ENCODE peak calls at places on chromosomes 16 and 17, in six cellular contexts. One of them, this sample, is unnamed.
A peak's percentile ranks its signal among the peaks of the same experiment; 100 is the strongest.

GRCh38 chr16:50942143-50942542 is 200.3 kb downstream of the CYLD start:
- DNase-seq in upper lobe of right lung: no peak
- DNase-seq in fibroblast of lung: no peak
- DNase-seq in left lung: no peak
- DNase-seq in epithelial cell of esophagus: no peak
- DNase-seq in Caco-2: no peak
- DNase-seq in this sample: no peak

GRCh38 chr16:88287219-88287618 is 95.5 kb upstream of the ZNF469 start:
- DNase-seq in fibroblast of lung: peak; percentile 19
- DNase-seq in epithelial cell of esophagus: no peak
- DNase-seq in left lung: no peak
- DNase-seq in upper lobe of right lung: no peak
- DNase-seq in Caco-2: no peak
- DNase-seq in this sample: no peak

GRCh38 chr16:84514874-84515835 is 10.7 kb upstream of the MEAK7 start:
- DNase-seq in upper lobe of right lung: peak; percentile 76
- DNase-seq in Caco-2: peak; percentile 89
- DNase-seq in left lung: peak; percentile 72
- DNase-seq in epithelial cell of esophagus: no peak
- DNase-seq in fibroblast of lung: no peak
- DNase-seq in this sample: no peak

GRCh38 chr16:56985288-56985961 is 3.9 kb upstream of the NLRC5 start:
- DNase-seq in upper lobe of right lung: no peak
- DNase-seq in fibroblast of lung: peak; percentile 88
- DNase-seq in epithelial cell of esophagus: peak; percentile 91
- DNase-seq in left lung: peak; percentile 71
- DNase-seq in Caco-2: no peak
- DNase-seq in this sample: peak; percentile 35

GRCh38 chr17:21039839-21040575 is 2.8 kb downstream of the USP22 start:
- DNase-seq in left lung: no peak
- DNase-seq in upper lobe of right lung: no peak
- DNase-seq in Caco-2: no peak
- DNase-seq in epithelial cell of esophagus: peak; percentile 76
- DNase-seq in fibroblast of lung: peak; percentile 48
- DNase-seq in this sample: peak; percentile 50

GRCh38 chr17:58968662-58969061 is 138.0 kb downstream of the TRIM37 start:
- DNase-seq in upper lobe of right lung: no peak
- DNase-seq in Caco-2: no peak
- DNase-seq in fibroblast of lung: no peak
- DNase-seq in left lung: no peak
- DNase-seq in epithelial cell of esophagus: no peak
- DNase-seq in this sample: no peak

GRCh38 chr17:60729854-60730253 is 52.2 kb downstream of the BCAS3 start:
- DNase-seq in epithelial cell of esophagus: peak; percentile 62
- DNase-seq in left lung: no peak
- DNase-seq in Caco-2: peak; percentile 67
- DNase-seq in upper lobe of right lung: no peak
- DNase-seq in fibroblast of lung: peak; percentile 20
- DNase-seq in this sample: no peak

GRCh38 chr16:79295746-79296145 is 304.8 kb downstream of the MAF start:
- DNase-seq in Caco-2: no peak
- DNase-seq in left lung: no peak
- DNase-seq in upper lobe of right lung: no peak
- DNase-seq in epithelial cell of esophagus: no peak
- DNase-seq in fibroblast of lung: no peak
- DNase-seq in this sample: no peak

GRCh38 chr16:23408242-23409201 is 44.5 kb downstream of the COG7 start:
- DNase-seq in upper lobe of right lung: no peak
- DNase-seq in epithelial cell of esophagus: peak; percentile 59
- DNase-seq in fibroblast of lung: peak; percentile 76
- DNase-seq in Caco-2: no peak
- DNase-seq in left lung: no peak
- DNase-seq in this sample: no peak

GRCh38 chr16:47873434-47873833 is 282.4 kb downstream of the ABCC12 start:
- DNase-seq in left lung: no peak
- DNase-seq in Caco-2: no peak
- DNase-seq in epithelial cell of esophagus: no peak
- DNase-seq in upper lobe of right lung: no peak
- DNase-seq in fibroblast of lung: no peak
- DNase-seq in this sample: no peak

GRCh38 chr17:51500454-51500853 is 240.1 kb downstream of the UTP18 start:
- DNase-seq in left lung: no peak
- DNase-seq in fibroblast of lung: no peak
- DNase-seq in upper lobe of right lung: no peak
- DNase-seq in epithelial cell of esophagus: no peak
- DNase-seq in Caco-2: no peak
- DNase-seq in this sample: no peak

GRCh38 chr17:77228224-77229215 is 87.8 kb downstream of the SEC14L1 start:
- DNase-seq in epithelial cell of esophagus: no peak
- DNase-seq in fibroblast of lung: no peak
- DNase-seq in upper lobe of right lung: no peak
- DNase-seq in Caco-2: peak; percentile 62
- DNase-seq in left lung: no peak
- DNase-seq in this sample: no peak

GRCh38 chr16:47817048-47817447 is 338.7 kb downstream of the ABCC12 start:
- DNase-seq in fibroblast of lung: no peak
- DNase-seq in Caco-2: no peak
- DNase-seq in upper lobe of right lung: no peak
- DNase-seq in left lung: no peak
- DNase-seq in epithelial cell of esophagus: no peak
- DNase-seq in this sample: no peak

GRCh38 chr17:15038656-15039055 is 226.5 kb downstream of the PMP22 start:
- DNase-seq in epithelial cell of esophagus: peak; percentile 74
- DNase-seq in left lung: peak; percentile 36
- DNase-seq in fibroblast of lung: peak; percentile 40
- DNase-seq in upper lobe of right lung: no peak
- DNase-seq in Caco-2: no peak
- DNase-seq in this sample: no peak

GRCh38 chr17:15346196-15346595 is 4.8 kb upstream of the TEKT3 start:
- DNase-seq in left lung: no peak
- DNase-seq in upper lobe of right lung: no peak
- DNase-seq in fibroblast of lung: no peak
- DNase-seq in epithelial cell of esophagus: no peak
- DNase-seq in Caco-2: no peak
- DNase-seq in this sample: no peak

DNA sequence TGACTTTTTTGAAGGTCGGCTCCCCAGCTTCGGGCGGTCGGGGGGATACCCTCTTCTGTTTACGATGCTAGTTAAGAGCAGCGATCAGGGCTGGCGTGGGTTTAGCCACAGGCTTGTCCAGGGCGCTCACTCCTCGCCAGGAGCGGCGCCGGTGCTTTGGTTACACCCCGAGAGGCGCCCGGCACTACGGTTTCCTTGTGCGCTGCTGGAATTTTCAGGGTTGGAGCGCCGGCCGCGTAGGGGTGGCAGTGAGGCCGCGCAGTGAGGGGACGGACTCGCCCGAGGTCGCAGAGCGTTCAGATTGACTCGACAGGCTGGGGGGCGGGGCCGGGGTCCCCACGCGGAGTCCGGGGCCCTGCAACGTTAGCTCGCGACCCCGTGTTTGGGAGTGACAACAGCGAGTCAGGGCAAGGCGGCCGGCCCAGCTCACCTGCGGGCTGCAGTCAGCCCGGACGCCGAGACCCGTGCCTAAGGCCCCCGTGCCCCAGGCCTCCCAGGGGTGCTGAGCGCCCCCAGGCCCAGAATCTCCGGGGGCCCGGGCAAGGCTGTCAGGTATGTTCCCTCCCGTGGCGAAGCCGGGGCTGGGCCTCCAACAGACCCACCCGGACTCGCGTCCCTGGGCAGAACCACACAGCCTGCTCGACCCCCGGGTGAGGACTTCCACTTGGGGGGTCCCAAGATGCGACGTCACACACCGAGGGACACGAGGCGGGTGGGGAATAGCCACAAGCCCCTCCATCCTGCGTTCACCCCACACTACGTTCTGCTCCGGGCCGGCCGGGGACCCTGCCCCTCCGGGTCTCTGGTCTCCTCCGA is 1.3 kb upstream of the ACTG1 start:
- DNase-seq in Caco-2: peak; percentile 85
- DNase-seq in upper lobe of right lung: peak; percentile 86
- DNase-seq in left lung: peak; percentile 72
- DNase-seq in fibroblast of lung: peak; percentile 72
- DNase-seq in epithelial cell of esophagus: peak; percentile 73
- DNase-seq in this sample: peak; percentile 49
- TF ChIP-seq CTCF in Caco-2: no peak
- TF ChIP-seq CTCF in upper lobe of right lung: no peak
- TF ChIP-seq CTCF in left lung: no peak
- TF ChIP-seq CTCF in fibroblast of lung: no peak
- TF ChIP-seq CTCF in epithelial cell of esophagus: peak; percentile 9
- TF ChIP-seq CTCF in this sample: no peak

GRCh38 chr17:35795871-35796265 is 427 bp upstream of the MMP28 start:
- DNase-seq in upper lobe of right lung: no peak
- DNase-seq in epithelial cell of esophagus: no peak
- DNase-seq in Caco-2: no peak
- DNase-seq in fibroblast of lung: no peak
- DNase-seq in left lung: no peak
- DNase-seq in this sample: no peak
- H3K4me3 ChIP-seq in upper lobe of right lung: peak overlapping the region; percentile 64
- H3K4me3 ChIP-seq in epithelial cell of esophagus: peak overlapping the region; percentile 73
- H3K4me3 ChIP-seq in Caco-2: peak overlapping the region; percentile 44
- H3K4me3 ChIP-seq in fibroblast of lung: peak overlapping the region; percentile 56
- H3K4me3 ChIP-seq in left lung: peak overlapping the region; percentile 58
- H3K4me3 ChIP-seq in this sample: peak overlapping the region; percentile 41

DNA sequence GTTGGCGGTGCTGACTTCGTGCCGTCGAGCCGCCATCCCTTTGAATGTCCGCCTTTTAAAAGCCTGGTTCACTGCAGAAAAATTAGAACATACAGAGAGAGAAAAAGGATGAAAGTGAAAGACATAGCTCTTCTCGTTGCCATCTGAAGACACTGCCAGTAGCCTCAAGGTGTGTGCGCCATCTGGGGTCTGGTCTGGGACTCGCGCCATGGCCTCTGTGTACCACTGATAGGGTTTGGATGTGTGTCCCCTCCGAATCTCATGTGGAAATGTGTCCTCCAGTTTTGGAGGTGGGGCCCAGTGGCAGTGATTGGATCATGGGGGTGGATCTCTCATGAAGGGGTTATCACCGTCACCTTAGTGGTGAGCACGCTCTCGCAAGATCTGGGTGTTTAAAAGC is 15.5 kb downstream of the GSE1 start:
- DNase-seq in epithelial cell of esophagus: no peak
- DNase-seq in upper lobe of right lung: no peak
- DNase-seq in Caco-2: no peak
- DNase-seq in left lung: no peak
- DNase-seq in fibroblast of lung: no peak
- DNase-seq in this sample: no peak
- TF ChIP-seq CTCF in epithelial cell of esophagus: no peak
- TF ChIP-seq CTCF in upper lobe of right lung: no peak
- TF ChIP-seq CTCF in Caco-2: peak; percentile 58
- TF ChIP-seq CTCF in left lung: no peak
- TF ChIP-seq CTCF in fibroblast of lung: no peak
- TF ChIP-seq CTCF in this sample: peak; percentile 4

GRCh38 chr16:2671741-2672140 is 10.6 kb upstream of the KCTD5 start:
- DNase-seq in epithelial cell of esophagus: no peak
- DNase-seq in fibroblast of lung: no peak
- DNase-seq in left lung: no peak
- DNase-seq in Caco-2: no peak
- DNase-seq in upper lobe of right lung: no peak
- DNase-seq in this sample: no peak
- H3K4me3 ChIP-seq in epithelial cell of esophagus: peak overlapping the region; percentile 51
- H3K4me3 ChIP-seq in fibroblast of lung: peak overlapping the region; percentile 60
- H3K4me3 ChIP-seq in left lung: peak overlapping the region; percentile 62
- H3K4me3 ChIP-seq in Caco-2: no peak overlapping the region
- H3K4me3 ChIP-seq in upper lobe of right lung: no peak overlapping the region
- H3K4me3 ChIP-seq in this sample: peak overlapping the region; percentile 39

DNA sequence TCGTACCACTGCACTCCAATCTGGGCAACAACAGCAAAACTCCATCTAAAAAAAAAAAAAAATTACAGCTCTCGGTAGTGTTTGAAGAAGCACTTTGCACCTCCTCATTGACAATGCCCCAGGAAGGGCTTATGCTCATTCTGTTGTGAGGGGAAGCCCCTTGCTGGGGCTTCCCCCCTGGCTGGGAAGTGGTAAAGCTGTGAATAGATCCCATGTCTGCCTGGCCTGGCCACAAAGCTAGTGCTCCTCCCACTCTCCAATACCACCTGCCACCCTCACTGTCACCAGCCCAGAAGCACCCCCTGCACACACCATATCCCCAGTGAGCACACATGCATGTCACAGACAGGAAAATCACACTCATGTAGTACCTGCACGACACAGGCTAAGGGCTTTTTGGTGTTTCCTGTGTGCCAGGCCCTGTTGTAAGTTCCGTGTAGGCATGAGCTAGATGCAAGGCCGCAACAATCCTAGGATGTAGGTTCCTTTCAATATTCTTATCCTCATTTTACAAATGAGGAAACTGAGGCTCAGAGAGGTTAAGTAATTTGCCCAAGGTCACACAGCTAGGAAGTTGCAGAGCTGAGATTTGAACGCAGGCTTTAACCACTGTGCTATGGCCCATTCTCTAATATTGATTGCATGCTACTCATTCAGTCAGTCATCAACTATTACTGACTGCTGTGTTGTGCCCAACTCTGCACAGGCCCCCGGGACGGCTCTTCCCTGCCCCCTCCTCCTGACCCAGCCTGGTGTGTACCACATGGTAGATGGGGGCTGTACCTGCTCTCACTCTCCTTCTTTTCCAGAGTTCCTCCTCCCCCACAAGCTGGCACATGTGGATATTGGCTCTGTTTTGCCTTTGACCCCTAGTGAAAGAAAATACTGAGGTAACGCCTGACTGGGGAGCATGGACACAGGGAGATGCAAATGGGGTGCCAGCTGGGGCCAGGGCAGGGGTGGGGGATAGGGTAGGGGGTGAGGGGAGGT is 11.9 kb upstream of the COL1A1 start:
- DNase-seq in epithelial cell of esophagus: no peak
- DNase-seq in fibroblast of lung: no peak
- DNase-seq in left lung: no peak
- DNase-seq in upper lobe of right lung: no peak
- DNase-seq in Caco-2: no peak
- DNase-seq in this sample: no peak
- TF ChIP-seq CTCF in epithelial cell of esophagus: no peak
- TF ChIP-seq CTCF in fibroblast of lung: no peak
- TF ChIP-seq CTCF in left lung: no peak
- TF ChIP-seq CTCF in upper lobe of right lung: no peak
- TF ChIP-seq CTCF in Caco-2: no peak
- TF ChIP-seq CTCF in this sample: no peak

DNA sequence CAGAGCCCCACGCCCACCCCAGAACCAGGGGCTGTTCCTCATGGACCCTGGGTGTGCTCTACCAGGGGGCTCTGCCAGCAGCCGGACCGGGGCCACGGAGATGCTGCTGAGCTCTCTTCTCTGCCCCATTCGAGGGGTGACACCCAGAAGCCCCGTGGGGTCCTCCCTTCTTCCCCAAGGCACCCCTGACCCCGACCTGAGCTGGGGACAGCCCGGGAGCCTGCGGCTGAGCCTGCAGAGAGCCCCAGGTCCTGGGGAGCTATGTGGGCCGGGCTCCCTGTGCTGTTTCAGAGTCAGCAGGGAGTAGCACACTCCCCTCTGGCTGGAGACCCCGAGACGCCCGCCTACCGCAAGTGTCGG is 1.2 kb upstream of the PRR35 start:
- DNase-seq in fibroblast of lung: no peak
- DNase-seq in Caco-2: no peak
- DNase-seq in left lung: no peak
- DNase-seq in upper lobe of right lung: no peak
- DNase-seq in epithelial cell of esophagus: no peak
- DNase-seq in this sample: no peak
- H3K4me3 ChIP-seq in fibroblast of lung: no peak overlapping the region
- H3K4me3 ChIP-seq in Caco-2: no peak overlapping the region
- H3K4me3 ChIP-seq in left lung: no peak overlapping the region
- H3K4me3 ChIP-seq in upper lobe of right lung: no peak overlapping the region
- H3K4me3 ChIP-seq in epithelial cell of esophagus: no peak overlapping the region
- H3K4me3 ChIP-seq in this sample: no peak overlapping the region

GRCh38 chr17:66040402-66040801 is 151.5 kb downstream of the CEP112 start:
- DNase-seq in epithelial cell of esophagus: no peak
- DNase-seq in Caco-2: no peak
- DNase-seq in fibroblast of lung: no peak
- DNase-seq in left lung: no peak
- DNase-seq in upper lobe of right lung: no peak
- DNase-seq in this sample: no peak
- TF ChIP-seq CTCF in epithelial cell of esophagus: peak; percentile 31
- TF ChIP-seq CTCF in Caco-2: peak; percentile 17
- TF ChIP-seq CTCF in fibroblast of lung: no peak
- TF ChIP-seq CTCF in left lung: peak; percentile 13
- TF ChIP-seq CTCF in upper lobe of right lung: peak; percentile 23
- TF ChIP-seq CTCF in this sample: no peak